ENCODE peak calls at places on chromosomes 7 and 10, in five cellular contexts. J is cardiac septum, B is LoVo, T is HEK293T, U is NCI-H446. F is an unnamed sample.
A peak's percentile ranks its signal among the peaks of the same experiment; 100 is the strongest.

GRCh38 chr7:136925049-136925448 is 56.6 kb downstream of the CHRM2 start:
- DNase-seq in U (no peak), T (no peak), B (no peak), J (no peak), F (no peak)

GRCh38 chr10:34814228-34815173 is 595 bp downstream of the PARD3 start:
- DNase-seq in B (peak; percentile 51), J (no peak), T (peak; percentile 35), U (no peak), F (no peak)

GRCh38 chr10:42428534-42428933 is 209.8 kb downstream of the ZNF33B start:
- DNase-seq in T (no peak), J (no peak), B (no peak), U (no peak), F (peak; percentile 3)

GRCh38 chr7:17618652-17618974 is 320.2 kb downstream of the AHR start:
- DNase-seq in T (no peak), B (no peak), U (no peak), J (no peak), F (no peak)

GRCh38 chr7:136687693-136688322 is 180.6 kb upstream of the CHRM2 start:
- DNase-seq in T (peak; percentile 27), U (no peak), J (no peak), B (peak; percentile 26), F (no peak)

GRCh38 chr7:99368750-99369389 is 5.7 kb upstream of the ARPC1B start:
- DNase-seq in T (no peak), B (no peak), J (no peak), U (no peak), F (no peak)

GRCh38 chr7:94394399-94395140 is at the start of gene COL1A2:
- DNase-seq in J (no peak), B (no peak), T (no peak), U (no peak), F (no peak)

GRCh38 chr7:572668-573495 is 53.2 kb upstream of the PDGFA start:
- DNase-seq in U (no peak), J (no peak), T (no peak), B (no peak), F (no peak)

GRCh38 chr10:35379226-35380137 is 43.2 kb downstream of the CCNY start:
- DNase-seq in U (no peak), B (no peak), T (no peak), J (no peak), F (no peak)

GRCh38 chr10:101856626-101857025 is 13.0 kb upstream of the KCNIP2 start:
- DNase-seq in J (no peak), T (no peak), U (no peak), B (no peak), F (no peak)

GRCh38 chr10:110042181-110042580 is 34.4 kb downstream of the ADD3 start:
- DNase-seq in B (no peak), T (no peak), J (no peak), U (no peak), F (no peak)

GRCh38 chr10:121084675-121085070 is 233.5 kb downstream of the WDR11 start:
- DNase-seq in B (no peak), J (no peak), U (no peak), T (no peak), F (no peak)

GRCh38 chr10:13352519-13352918 is 4.4 kb upstream of the SEPHS1 start:
- DNase-seq in U (no peak), T (no peak), J (no peak), B (no peak), F (no peak)

GRCh38 chr10:125000366-125001312 is 58.7 kb downstream of the ZRANB1 start:
- DNase-seq in U (no peak), B (no peak), T (peak; percentile 39), J (peak; percentile 68), F (no peak)

GRCh38 chr10:125175807-125176206 is 15.4 kb upstream of the CTBP2 start:
- DNase-seq in U (no peak), T (no peak), B (no peak), J (no peak), F (no peak)

GRCh38 chr10:32237644-32238345 is 109.2 kb downstream of the EPC1 start:
- DNase-seq in B (no peak), U (no peak), T (no peak), J (no peak), F (no peak)

GRCh38 chr7:112495820-112496462 is 15.2 kb downstream of the LSMEM1 start:
- DNase-seq in T (peak; percentile 48), U (peak; percentile 22), J (no peak), B (peak; percentile 76), F (peak; percentile 65)

GRCh38 chr10:57696641-57697040 is 571.1 kb downstream of the IPMK start:
- DNase-seq in J (no peak), U (no peak), T (no peak), B (peak; percentile 57), F (no peak)

GRCh38 chr7:25926009-25926408 is 226.0 kb upstream of the NFE2L3 start:
- DNase-seq in U (no peak), J (no peak), B (peak; percentile 27), T (no peak), F (peak; percentile 27)

GRCh38 chr10:24920907-24921881 is 31.2 kb downstream of the PRTFDC1 start:
- DNase-seq in B (no peak), U (no peak), J (no peak), T (peak; percentile 10), F (no peak)

GRCh38 chr10:132395704-132396494 is 1.1 kb upstream of the PWWP2B start:
- DNase-seq in J (peak; percentile 88), U (no peak), B (no peak), T (no peak), F (no peak)

GRCh38 chr7:2010101-2010500 is 222.6 kb downstream of the MAD1L1 start:
- DNase-seq in B (no peak), T (no peak), J (peak; percentile 66), U (no peak), F (no peak)

GRCh38 chr7:2522780-2523433 is 3.3 kb downstream of the LFNG start:
- DNase-seq in T (no peak), J (no peak), U (no peak), B (no peak), F (peak; percentile 56)

GRCh38 chr7:22572937-22573336 is 72.9 kb upstream of the STEAP1B start:
- DNase-seq in T (no peak), B (no peak), J (no peak), U (no peak), F (no peak)

GRCh38 chr10:132365102-132365501 is 31.9 kb upstream of the PWWP2B start:
- DNase-seq in T (no peak), J (peak; percentile 24), B (no peak), U (no peak), F (no peak)

GRCh38 chr10:122498521-122498920 is 37.2 kb downstream of the HTRA1 start:
- DNase-seq in T (no peak), U (no peak), J (no peak), B (no peak), F (no peak)

GRCh38 chr10:11249134-11249533 is 231.5 kb downstream of the CELF2 start:
- DNase-seq in J (no peak), B (no peak), U (no peak), T (no peak), F (no peak)

GRCh38 chr10:68781613-68782574 is 45.4 kb upstream of the STOX1 start:
- DNase-seq in J (no peak), T (no peak), U (no peak), B (no peak), F (no peak)

GRCh38 chr7:139500770-139501138 is 17.3 kb upstream of the KLRG2 start:
- DNase-seq in J (no peak), B (no peak), T (no peak), U (no peak), F (no peak)

GRCh38 chr10:34637419-34637911 is 177.6 kb downstream of the PARD3 start:
- DNase-seq in U (peak; percentile 23), T (peak; percentile 43), B (peak; percentile 35), J (no peak), F (peak; percentile 10)

GRCh38 chr7:101602484-101603241 is 26.4 kb downstream of the MYL10 start:
- DNase-seq in B (peak; percentile 85), U (no peak), J (peak; percentile 88), T (peak; percentile 86), F (peak; percentile 59)

GRCh38 chr7:2476776-2477446 is 713 bp upstream of the GRIFIN start:
- DNase-seq in T (no peak), U (no peak), J (no peak), B (no peak), F (no peak)

GRCh38 chr10:48948631-48949030 is 9.0 kb upstream of the LRRC18 start:
- DNase-seq in U (no peak), B (no peak), T (no peak), J (no peak), F (no peak)

GRCh38 chr10:12727832-12728215 is 273.7 kb downstream of the CCDC3 start:
- DNase-seq in B (peak; percentile 33), U (no peak), J (no peak), T (no peak), F (no peak)

GRCh38 chr7:115356139-115356746 is 434.3 kb downstream of the MDFIC start:
- DNase-seq in B (peak; percentile 43), J (no peak), T (peak; percentile 12), U (no peak), F (peak; percentile 21)

F was measured in HCT116.